ENCODE peak calls at places on chromosomes 2 and 18, in seven cellular contexts. Y is PC-3, Q is endothelial cell of umbilical vein, H is tibial nerve, R is neuronal stem cell, N is DND-41, O is IMR-90. D is an unnamed sample.

GRCh38 chr2:69589973-69590652 is 53.4 kb downstream of the AAK1 start:
- DNase-seq in H (no peak), Q (no peak), R (peak; percentile 15), Y (no peak), N (no peak), O (peak; percentile 62), D (no peak)

GRCh38 chr2:19868705-19869550 is 32.9 kb downstream of the TTC32 start:
- DNase-seq in O (no peak), Q (no peak), H (no peak), N (no peak), R (peak; percentile 21), Y (no peak), D (peak; percentile 68)

GRCh38 chr18:39591647-39592046 is 2026.0 kb upstream of the CELF4 start:
- DNase-seq in Y (no peak), O (no peak), H (no peak), N (no peak), R (no peak), Q (no peak), D (no peak)

GRCh38 chr2:205170399-205170798 is 511.9 kb upstream of the NRP2 start:
- DNase-seq in N (no peak), H (no peak), Q (no peak), Y (no peak), R (no peak), O (no peak), D (no peak)

GRCh38 chr18:57737661-57738060 is 65.5 kb downstream of the ATP8B1 start:
- DNase-seq in Q (no peak), R (no peak), Y (peak; percentile 77), H (peak; percentile 16), N (no peak), O (peak; percentile 99), D (no peak)

GRCh38 chr2:145842002-145842401 is 1322.1 kb upstream of the ZEB2 start:
- DNase-seq in N (no peak), Q (no peak), O (no peak), H (no peak), R (no peak), Y (no peak), D (no peak)

GRCh38 chr2:96427917-96428316 is 77.2 kb downstream of the NEURL3 start:
- DNase-seq in N (no peak), R (no peak), Y (peak; percentile 98), H (no peak), Q (peak; percentile 56), O (peak; percentile 70), D (no peak)

GRCh38 chr18:62434798-62435197 is 88.0 kb upstream of the ZCCHC2 start:
- DNase-seq in R (no peak), H (no peak), Y (no peak), O (no peak), Q (no peak), N (no peak), D (no peak)

GRCh38 chr2:156673271-156673615 is 237.1 kb downstream of the GPD2 start:
- DNase-seq in N (no peak), O (no peak), H (no peak), R (no peak), Q (no peak), Y (no peak), D (no peak)

GRCh38 chr2:69493268-69493667 is 56.0 kb upstream of the NFU1 start:
- DNase-seq in N (no peak), R (no peak), Y (no peak), H (no peak), Q (no peak), O (no peak), D (no peak)

GRCh38 chr2:230134496-230135073 is 65.9 kb upstream of the SLC16A14 start:
- DNase-seq in O (peak; percentile 66), Q (peak; percentile 71), H (no peak), Y (peak; percentile 73), R (no peak), N (no peak), D (no peak)

GRCh38 chr2:41966431-41966893 is 81.4 kb upstream of the PKDCC start:
- DNase-seq in Y (peak; percentile 96), R (no peak), Q (peak; percentile 93), H (peak; percentile 81), N (no peak), O (peak; percentile 96), D (no peak)

GRCh38 chr18:36828157-36828629 is 609 bp downstream of the TPGS2 start:
- DNase-seq in R (peak; percentile 48), Y (peak; percentile 6), O (peak; percentile 55), Q (peak; percentile 46), H (no peak), N (peak; percentile 49), D (no peak)

GRCh38 chr18:3060667-3061580 is 48.0 kb upstream of the LPIN2 start:
- DNase-seq in N (peak; percentile 65), Q (peak; percentile 60), R (no peak), O (no peak), H (no peak), Y (no peak), D (peak; percentile 76)

GRCh38 chr2:104577143-104577542 is 276.8 kb upstream of the POU3F3 start:
- DNase-seq in Q (no peak), Y (no peak), R (no peak), O (no peak), H (no peak), N (no peak), D (no peak)

GRCh38 chr2:226638576-226638975 is 161.0 kb downstream of the IRS1 start:
- DNase-seq in N (no peak), Q (no peak), R (no peak), H (no peak), O (peak; percentile 77), Y (no peak), D (no peak)

GRCh38 chr2:224952942-224953657 is 89.2 kb downstream of the DOCK10 start:
- DNase-seq in O (no peak), H (no peak), Y (no peak), N (peak; percentile 66), R (no peak), Q (no peak), D (peak; percentile 60)

GRCh38 chr2:166632616-166633015 is 138.6 kb upstream of the SCN7A start:
- DNase-seq in N (no peak), Y (peak; percentile 68), O (peak; percentile 98), Q (peak; percentile 39), H (no peak), R (no peak), D (no peak)

GRCh38 chr2:130354135-130354420 is 1.8 kb upstream of the PTPN18 start:
- DNase-seq in H (no peak), N (no peak), R (no peak), Q (no peak), O (no peak), Y (no peak), D (no peak)

GRCh38 chr2:130351495-130352125 is 4.2 kb upstream of the PTPN18 start:
- DNase-seq in Y (no peak), H (no peak), O (no peak), N (no peak), R (no peak), Q (no peak), D (no peak)

GRCh38 chr2:130353291-130354134 is 2.3 kb upstream of the PTPN18 start:
- DNase-seq in Q (no peak), R (no peak), H (no peak), O (no peak), N (no peak), Y (no peak), D (no peak)

GRCh38 chr2:130355181-130355577 is 677 bp upstream of the PTPN18 start:
- DNase-seq in R (no peak), Q (no peak), N (no peak), Y (no peak), H (no peak), O (no peak), D (no peak)

DNA sequence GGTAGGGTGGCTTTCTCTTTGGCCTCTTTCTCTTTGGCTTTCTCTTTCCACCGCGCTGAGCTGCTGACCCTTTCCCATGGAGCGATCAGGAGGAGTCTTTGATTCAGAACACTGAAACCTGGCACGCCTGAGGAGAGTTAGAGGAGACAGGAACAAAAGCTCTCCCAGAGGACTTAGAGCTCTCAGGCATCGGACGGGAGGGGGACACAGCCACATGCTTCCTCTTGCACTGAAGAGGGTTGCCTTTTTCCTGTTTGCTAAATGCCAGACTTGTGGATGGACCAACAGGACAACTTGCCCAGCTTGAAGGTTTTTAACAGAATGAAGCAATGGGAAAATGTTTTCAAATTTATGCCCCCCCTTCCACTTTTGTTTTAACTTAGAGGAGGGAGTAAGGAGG is 3.6 kb upstream of the PTPN18 start:
- DNase-seq in R (peak; percentile 56), O (no peak), N (no peak), Y (no peak), H (no peak), Q (no peak), D (no peak)
- H3K4me1 ChIP-seq in R (peaks cover 22% of the 10 kb centered on the region), O (no peaks in the 10 kb centered on the region), N (no peaks in the 10 kb centered on the region), Y (peaks cover 4% of the 10 kb centered on the region), H (no peaks in the 10 kb centered on the region), Q (peaks cover 4% of the 10 kb centered on the region), D (peaks cover 14% of the 10 kb centered on the region)

DNA sequence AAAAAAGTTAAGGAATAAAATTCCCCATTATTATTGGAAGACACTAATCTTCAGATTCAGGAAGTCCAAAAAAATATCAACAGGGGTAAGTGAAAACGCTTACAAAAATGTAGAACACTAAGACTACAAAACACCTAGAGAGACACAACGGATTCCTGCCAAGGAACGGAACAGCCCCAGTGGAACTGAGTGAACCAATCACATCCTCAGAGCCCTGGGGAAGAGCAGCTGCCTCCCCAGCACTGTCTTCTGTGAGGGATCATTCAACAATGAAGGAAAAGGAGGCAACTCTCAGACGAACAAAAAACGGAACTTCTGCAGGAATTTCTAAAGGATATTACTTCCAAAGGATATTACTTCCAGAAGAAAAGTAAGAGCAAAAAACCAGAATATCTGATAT is 82.0 kb downstream of the HDAC4 start:
- DNase-seq in N (no peak), R (no peak), H (no peak), Y (no peak), O (peak; percentile 20), Q (no peak), D (no peak)
- H3K4me3 ChIP-seq in N (no peak overlapping the region), R (no peak overlapping the region), H (peak overlapping the region; percentile 47), Y (peak overlapping the region; percentile 67), O (no peak overlapping the region), Q (peak overlapping the region; percentile 50), D (no peak overlapping the region)

DNA sequence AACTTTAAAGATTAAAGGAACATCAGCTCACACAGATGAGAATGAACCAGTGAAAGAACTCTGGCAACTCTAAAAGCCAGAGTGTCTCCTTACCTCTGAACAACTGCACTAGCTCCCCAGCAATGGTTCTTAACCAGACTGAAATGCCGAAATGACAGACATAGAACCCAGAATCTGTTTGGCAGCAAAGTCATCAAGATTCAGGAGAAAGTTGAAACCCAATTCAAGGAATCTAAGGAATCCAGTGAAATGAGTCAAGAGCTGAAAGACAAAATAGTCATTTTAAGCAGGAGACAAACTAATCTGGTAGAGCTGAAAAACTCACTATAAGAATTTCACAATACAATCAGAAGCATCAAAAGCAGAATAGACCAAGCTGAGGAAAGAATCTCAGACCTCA is 72.0 kb downstream of the STRADB start:
- DNase-seq in Y (no peak), O (peak; percentile 32), N (no peak), H (no peak), Q (no peak), R (no peak), D (no peak)
- H3K9me3 ChIP-seq in Y (peaks cover 8% of the 10 kb centered on the region), O (peaks cover 5% of the 10 kb centered on the region), N (peaks cover 5% of the 10 kb centered on the region), H (peaks cover 62% of the 10 kb centered on the region), Q (no peaks in the 10 kb centered on the region), R (no peaks in the 10 kb centered on the region), D (no peaks in the 10 kb centered on the region)

DNA sequence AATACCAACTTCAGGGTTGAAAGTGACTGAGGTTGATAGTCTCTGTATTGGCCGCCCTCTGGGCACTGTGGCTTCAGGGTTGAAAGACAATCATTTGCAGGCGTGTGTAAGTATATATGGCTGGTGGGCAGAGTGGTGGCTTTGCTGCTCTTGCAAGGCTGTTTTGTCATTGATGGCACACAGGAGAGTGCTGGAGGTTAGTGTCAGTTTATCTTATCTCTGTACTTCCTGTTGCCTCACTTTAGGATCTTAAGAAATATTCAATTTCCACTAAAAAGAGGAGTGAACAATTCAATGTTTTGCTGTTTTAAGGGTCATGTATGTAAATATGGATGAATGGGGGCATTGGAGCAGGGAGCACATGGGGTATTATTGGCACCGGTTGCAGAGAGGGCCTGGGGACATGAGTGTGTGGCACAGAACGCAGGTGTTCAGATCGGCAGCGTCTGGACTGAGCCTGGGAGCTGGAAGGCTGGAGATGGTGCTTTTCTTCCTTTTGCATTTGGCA is 51.5 kb downstream of the NCK2 start:
- DNase-seq in O (no peak), Y (no peak), N (peak; percentile 68), Q (no peak), H (no peak), R (no peak), D (no peak)
- H3K4me1 ChIP-seq in O (peaks cover 16% of the 10 kb centered on the region), Y (peaks cover 16% of the 10 kb centered on the region), N (peaks cover 80% of the 10 kb centered on the region), Q (peaks cover 23% of the 10 kb centered on the region), H (no peaks in the 10 kb centered on the region), R (peaks cover 6% of the 10 kb centered on the region), D (peaks cover 99% of the 10 kb centered on the region)